ENCODE peak calls at places on chromosome 4, in six cellular contexts. N, E, K, R, W and C are unnamed samples.

GRCh38 chr4:41718907-41719306 is 29.6 kb downstream of the PHOX2B start:
- DNase-seq in W (no peak), E (no peak), R (no peak), K (no peak), N (no peak), C (no peak)

GRCh38 chr4:166675411-166675810 is 558.9 kb downstream of the SPOCK3 start:
- DNase-seq in N (no peak), W (no peak), R (no peak), E (no peak), K (no peak), C (no peak)

GRCh38 chr4:738781-739280 is 33.2 kb downstream of the PCGF3 start:
- DNase-seq in E (no peak), R (no peak), N (no peak), W (no peak), K (no peak), C (no peak)

GRCh38 chr4:41751325-41752061 is 3.0 kb upstream of the PHOX2B start:
- DNase-seq in W (peak; percentile 74), N (no peak), R (peak; percentile 17), E (no peak), K (no peak), C (no peak)

GRCh38 chr4:78032446-78032845 is 24.7 kb upstream of the FRAS1 start:
- DNase-seq in W (no peak), K (no peak), N (no peak), E (no peak), R (no peak), C (no peak)

GRCh38 chr4:16791460-16791859 is 107.0 kb downstream of the LDB2 start:
- DNase-seq in K (no peak), W (no peak), R (no peak), E (no peak), N (no peak), C (no peak)

GRCh38 chr4:168755643-168756482 is 254.2 kb downstream of the CBR4 start:
- DNase-seq in E (no peak), K (no peak), N (no peak), R (no peak), W (no peak), C (no peak)

GRCh38 chr4:163556169-163556568 is 61.7 kb downstream of the TMA16 start:
- DNase-seq in R (no peak), N (no peak), W (no peak), K (no peak), E (no peak), C (no peak)

GRCh38 chr4:61783050-61783449 is 582.9 kb downstream of the ADGRL3 start:
- DNase-seq in E (no peak), K (no peak), R (no peak), N (no peak), W (no peak), C (no peak)

GRCh38 chr4:144757969-144758368 is 112.0 kb downstream of the HHIP start:
- DNase-seq in W (no peak), K (no peak), E (no peak), R (no peak), N (no peak), C (no peak)

GRCh38 chr4:77599378-77599777 is 6.2 kb upstream of the CXCL13 start:
- DNase-seq in R (peak; percentile 35), E (no peak), W (no peak), N (no peak), K (peak; percentile 30), C (no peak)

GRCh38 chr4:150098214-150098613 is 20.0 kb downstream of the DCLK2 start:
- DNase-seq in N (no peak), W (no peak), R (no peak), E (no peak), K (no peak), C (no peak)

GRCh38 chr4:72209600-72209999 is 177.8 kb downstream of the NPFFR2 start:
- DNase-seq in N (no peak), K (no peak), E (no peak), W (no peak), R (no peak), C (no peak)

GRCh38 chr4:113157086-113157857 is 107.8 kb downstream of the ANK2 start:
- DNase-seq in N (no peak), E (no peak), R (no peak), K (no peak), W (no peak), C (no peak)

GRCh38 chr4:185801471-185801870 is 10.5 kb downstream of the SORBS2 start:
- DNase-seq in K (no peak), E (no peak), R (no peak), W (no peak), N (no peak), C (no peak)

GRCh38 chr4:34250562-34250961 is 1993.8 kb downstream of the ARAP2 start:
- DNase-seq in K (no peak), R (no peak), E (no peak), N (no peak), W (no peak), C (no peak)

GRCh38 chr4:170652571-170652970 is 562.8 kb upstream of the AADAT start:
- DNase-seq in N (no peak), K (no peak), E (no peak), W (no peak), R (no peak), C (no peak)

GRCh38 chr4:24032371-24032989 is 142.6 kb upstream of the PPARGC1A start:
- DNase-seq in W (no peak), N (no peak), E (no peak), K (peak; percentile 13), R (peak; percentile 3), C (no peak)

DNA sequence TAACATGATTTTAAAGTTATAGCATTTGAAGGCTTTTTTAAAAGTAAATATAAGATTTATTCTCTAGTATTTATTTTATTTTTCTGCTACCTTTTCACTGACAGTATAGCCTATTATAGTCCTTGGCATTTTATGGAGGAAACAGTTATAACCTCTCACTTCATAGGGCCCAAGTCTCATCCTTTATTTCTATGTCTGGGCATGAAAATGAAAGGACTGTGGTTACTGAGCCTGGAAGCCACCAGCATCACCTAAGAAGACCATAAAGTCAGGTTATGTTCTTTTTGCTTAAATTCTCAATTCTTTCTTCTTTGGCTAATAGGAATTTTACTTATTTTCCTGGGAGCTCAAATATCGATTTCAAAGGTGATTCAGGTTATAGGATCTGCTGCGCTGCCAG is 494.7 kb upstream of the TECRL start:
- DNase-seq in W (no peak), K (no peak), R (no peak), E (no peak), N (no peak), C (no peak)
- TF ChIP-seq TAF1 in W (no peak), K (no peak), R (no peak), E (no peak), N (no peak), C (no peak)

DNA sequence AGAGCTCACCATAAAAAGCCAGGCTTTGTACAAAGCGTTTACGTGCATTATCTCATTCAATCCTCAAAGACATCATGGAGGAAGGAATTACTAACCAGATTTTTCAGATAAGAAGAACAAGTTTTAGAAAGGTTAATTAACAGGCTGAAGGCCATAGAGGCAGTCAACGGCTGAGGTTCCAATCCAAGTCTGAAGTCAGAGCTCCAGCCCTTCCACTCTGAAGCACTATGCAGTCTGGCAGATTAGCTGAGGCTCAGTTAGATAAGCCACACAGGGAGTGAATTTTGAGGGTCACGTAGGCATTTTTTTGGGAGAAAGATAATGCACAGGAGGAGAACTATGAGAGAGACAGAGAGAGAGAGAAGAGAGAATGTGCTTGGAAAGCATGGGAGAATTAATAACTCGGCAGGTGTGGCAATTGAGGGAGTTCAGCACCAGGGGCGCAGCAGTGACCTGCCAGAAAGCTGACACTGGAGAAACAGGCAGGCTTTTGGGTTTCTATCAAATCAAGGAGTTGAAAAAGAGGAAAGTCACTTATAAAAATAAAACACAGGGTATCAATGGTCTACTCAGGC is 116.5 kb upstream of the NAP1L5 start:
- DNase-seq in R (peak; percentile 31), E (no peak), W (no peak), N (no peak), K (no peak), C (no peak)
- TF ChIP-seq POLR2A in R (no peak), E (no peak), W (no peak), N (no peak), K (no peak), C (no peak)

GRCh38 chr4:66164869-66165268 is 494.6 kb upstream of the EPHA5 start:
- DNase-seq in K (no peak), R (no peak), N (no peak), E (no peak), W (no peak), C (no peak)

GRCh38 chr4:66157594-66157993 is 487.3 kb upstream of the EPHA5 start:
- DNase-seq in W (no peak), K (no peak), E (no peak), R (no peak), N (no peak), C (no peak)

DNA sequence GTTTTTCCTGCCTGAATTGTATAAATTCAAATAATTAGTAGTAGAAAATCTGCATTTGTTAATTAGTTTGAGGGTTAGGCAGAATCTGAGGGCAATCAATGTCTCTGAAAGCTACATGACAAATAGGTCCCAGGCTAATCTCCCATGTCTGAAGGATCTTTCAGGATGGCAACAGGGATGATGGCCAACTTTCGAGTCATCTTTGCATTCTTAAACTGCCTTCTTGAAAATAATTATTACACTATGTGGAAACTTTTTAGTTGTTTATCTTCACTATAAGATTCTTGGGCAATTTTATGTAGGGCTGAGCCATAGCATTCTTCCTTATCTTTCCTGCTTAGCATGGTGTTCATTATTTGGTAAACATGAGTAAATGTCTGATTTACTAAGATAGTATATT is 490.3 kb upstream of the EPHA5 start:
- DNase-seq in K (no peak), E (no peak), R (no peak), N (no peak), W (no peak), C (no peak)
- TF ChIP-seq TAF1 in K (no peak), E (no peak), R (no peak), N (no peak), W (no peak), C (no peak)

GRCh38 chr4:75723117-75723801 is 1.1 kb upstream of the USO1 start:
- DNase-seq in R (peak; percentile 37), N (no peak), W (peak; percentile 24), E (no peak), K (peak; percentile 53), C (no peak)

GRCh38 chr4:75723802-75724065 is 643 bp upstream of the USO1 start:
- DNase-seq in E (no peak), K (no peak), W (no peak), R (no peak), N (no peak), C (no peak)

GRCh38 chr4:75722417-75722816 is 2.0 kb upstream of the USO1 start:
- DNase-seq in N (no peak), K (no peak), W (no peak), E (no peak), R (no peak), C (no peak)

GRCh38 chr4:75724867-75725724 is 719 bp downstream of the USO1 start:
- DNase-seq in R (peak; percentile 87), K (peak; percentile 69), N (peak; percentile 67), W (peak; percentile 69), E (peak; percentile 41), C (peak; percentile 55)

DNA sequence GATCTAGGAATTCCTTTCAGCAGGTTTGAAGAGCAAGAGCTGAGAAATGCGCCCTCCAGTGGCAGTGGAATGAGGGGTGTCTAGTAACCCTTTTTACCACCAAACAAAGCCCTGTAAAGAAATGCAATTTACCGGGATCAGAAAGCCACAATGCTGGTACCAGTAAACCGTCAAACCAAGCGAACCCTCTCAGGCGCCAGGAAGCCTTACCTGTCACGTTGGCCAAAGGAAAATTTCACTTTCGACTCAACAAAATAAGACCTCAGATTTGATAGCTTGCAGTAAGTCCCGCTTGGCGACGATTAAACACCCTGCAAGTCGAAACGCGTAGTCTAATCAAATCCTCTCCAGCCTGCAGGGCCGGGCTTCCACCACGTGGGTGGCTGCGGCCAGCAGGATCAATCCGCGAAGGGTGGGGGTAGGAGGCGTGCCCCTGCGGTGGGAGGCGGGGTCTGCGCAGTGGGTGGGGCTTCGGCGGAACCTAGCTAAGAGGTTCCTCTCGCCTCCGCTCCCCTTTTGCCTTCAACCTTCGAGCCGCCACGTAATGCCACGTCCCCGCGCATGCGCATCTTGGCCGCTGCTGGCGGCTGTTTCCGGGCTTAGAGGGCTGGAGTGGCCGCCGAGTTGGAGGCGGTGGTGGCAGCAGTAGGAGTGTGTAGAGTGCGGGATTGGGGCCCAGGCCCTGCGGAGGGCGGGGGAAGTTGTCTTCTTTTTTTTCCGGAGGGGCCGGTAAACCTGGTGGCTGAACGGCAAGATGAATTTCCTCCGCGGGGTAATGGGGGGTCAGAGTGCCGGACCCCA is at the start of gene USO1:
- DNase-seq in K (peak; percentile 96), E (peak; percentile 97), W (peak; percentile 100), R (peak; percentile 99), N (peak; percentile 79), C (peak; percentile 76)
- TF ChIP-seq POLR2A in K (peak; percentile 89), E (peak; percentile 93), W (peak; percentile 97), R (peak; percentile 97), N (peak; percentile 95), C (peak; percentile 91)